ENCODE peak calls at places on chromosome 11, in eight cellular contexts. N, L, Q, R, A, D, W and Y are unnamed samples.

GRCh38 chr11:116400081-116400480 is 372.7 kb downstream of the BUD13 start:
- DNase-seq in N (no peak), L (no peak), Q (no peak), R (no peak), A (no peak), D (no peak), W (no peak), Y (no peak)

GRCh38 chr11:3196161-3197043 is 22.2 kb downstream of the MRGPRG start:
- DNase-seq in N (no peak), L (no peak), Q (no peak), R (no peak), A (no peak), D (no peak), W (no peak), Y (no peak)

GRCh38 chr11:57762235-57762866 is 749 bp downstream of the CTNND1 start:
- DNase-seq in N (peak; percentile 31), L (peak; percentile 47), Q (no peak), R (no peak), A (no peak), D (peak; percentile 30), W (peak; percentile 29), Y (no peak)

GRCh38 chr11:12827929-12828812 is 153.9 kb downstream of the TEAD1 start:
- DNase-seq in N (no peak), L (peak; percentile 77), Q (no peak), R (peak; percentile 89), A (peak; percentile 31), D (peak; percentile 59), W (peak; percentile 86), Y (no peak)

GRCh38 chr11:114399903-114400221 is 449 bp downstream of the C11orf71 start:
- DNase-seq in N (peak; percentile 6), L (peak; percentile 81), Q (no peak), R (no peak), A (no peak), D (peak; percentile 38), W (no peak), Y (no peak)

GRCh38 chr11:86660011-86660595 is 12.3 kb downstream of the ME3 start:
- DNase-seq in N (no peak), L (no peak), Q (no peak), R (peak; percentile 74), A (no peak), D (no peak), W (peak; percentile 62), Y (peak; percentile 79)

GRCh38 chr11:28140689-28141455 is 32.7 kb downstream of the METTL15 start:
- DNase-seq in N (no peak), L (no peak), Q (no peak), R (no peak), A (no peak), D (no peak), W (no peak), Y (no peak)

GRCh38 chr11:984576-984975 is 51.9 kb downstream of the MUC6 start:
- DNase-seq in N (no peak), L (no peak), Q (no peak), R (no peak), A (no peak), D (no peak), W (no peak), Y (no peak)

GRCh38 chr11:11572386-11572785 is 49.4 kb downstream of the GALNT18 start:
- DNase-seq in N (no peak), L (no peak), Q (no peak), R (peak; percentile 21), A (no peak), D (no peak), W (no peak), Y (no peak)

GRCh38 chr11:62539238-62539925 is 7.2 kb downstream of the AHNAK start:
- DNase-seq in N (peak; percentile 56), L (peak; percentile 37), Q (peak; percentile 56), R (peak; percentile 91), A (peak; percentile 58), D (no peak), W (peak; percentile 94), Y (peak; percentile 98)

GRCh38 chr11:32374261-32374711 is 61.1 kb downstream of the WT1 start:
- DNase-seq in N (peak; percentile 41), L (peak; percentile 30), Q (no peak), R (peak; percentile 46), A (peak; percentile 31), D (no peak), W (no peak), Y (no peak)

GRCh38 chr11:92697461-92698314 is 271.8 kb upstream of the MTNR1B start:
- DNase-seq in N (no peak), L (no peak), Q (no peak), R (no peak), A (no peak), D (no peak), W (peak; percentile 29), Y (no peak)

GRCh38 chr11:102111011-102111786 is 952 bp downstream of the YAP1 start:
- DNase-seq in N (peak; percentile 69), L (peak; percentile 80), Q (peak; percentile 17), R (peak; percentile 88), A (peak; percentile 76), D (peak; percentile 76), W (peak; percentile 88), Y (peak; percentile 86)

GRCh38 chr11:92424281-92424680 is 199.7 kb downstream of the FAT3 start:
- DNase-seq in N (no peak), L (no peak), Q (no peak), R (peak; percentile 79), A (no peak), D (no peak), W (peak; percentile 78), Y (no peak)

GRCh38 chr11:57566035-57566504 is 1.4 kb downstream of the UBE2L6 start:
- DNase-seq in N (no peak), L (peak; percentile 43), Q (no peak), R (peak; percentile 65), A (peak; percentile 22), D (peak; percentile 67), W (peak; percentile 64), Y (peak; percentile 20)

GRCh38 chr11:118928108-118928869 is 2.6 kb upstream of the BCL9L start:
- DNase-seq in N (peak; percentile 91), L (peak; percentile 95), Q (peak; percentile 100), R (peak; percentile 94), A (peak; percentile 94), D (peak; percentile 96), W (peak; percentile 93), Y (peak; percentile 97)

GRCh38 chr11:75531325-75531724 is 5.6 kb upstream of the GDPD5 start:
- DNase-seq in N (no peak), L (no peak), Q (no peak), R (no peak), A (no peak), D (no peak), W (no peak), Y (no peak)

GRCh38 chr11:1783725-1784529 is 20.2 kb upstream of the CTSD start:
- DNase-seq in N (no peak), L (no peak), Q (no peak), R (no peak), A (no peak), D (no peak), W (no peak), Y (no peak)

GRCh38 chr11:67354314-67355022 is 1.1 kb upstream of the POLD4 start:
- DNase-seq in N (peak; percentile 96), L (peak; percentile 64), Q (no peak), R (peak; percentile 96), A (peak; percentile 79), D (no peak), W (peak; percentile 93), Y (peak; percentile 99)

GRCh38 chr11:62395885-62396778 is 22.7 kb upstream of the SCGB1A1 start:
- DNase-seq in N (no peak), L (no peak), Q (no peak), R (no peak), A (no peak), D (no peak), W (no peak), Y (no peak)

GRCh38 chr11:1562469-1563148 is 9.5 kb downstream of the DUSP8 start:
- DNase-seq in N (no peak), L (no peak), Q (no peak), R (no peak), A (no peak), D (no peak), W (no peak), Y (no peak)

GRCh38 chr11:73359930-73360742 is 16.1 kb upstream of the RELT start:
- DNase-seq in N (peak; percentile 75), L (peak; percentile 28), Q (peak; percentile 38), R (peak; percentile 48), A (no peak), D (no peak), W (peak; percentile 26), Y (peak; percentile 56)

GRCh38 chr11:125807909-125808308 is 20.0 kb downstream of the PATE3 start:
- DNase-seq in N (no peak), L (no peak), Q (no peak), R (no peak), A (no peak), D (no peak), W (no peak), Y (no peak)

GRCh38 chr11:6757373-6757967 is 14.3 kb downstream of the OR2AG2 start:
- DNase-seq in N (peak; percentile 35), L (peak; percentile 67), Q (peak; percentile 65), R (peak; percentile 67), A (peak; percentile 53), D (peak; percentile 20), W (peak; percentile 62), Y (peak; percentile 37)
- TF ChIP-seq CTCF in N (peak; percentile 62), L (peak; percentile 47), Q (peak; percentile 74), R (peak; percentile 73), A (peak; percentile 74), D (peak; percentile 46), W (peak; percentile 75), Y (peak; percentile 68)

GRCh38 chr11:44711113-44711512 is 15.6 kb upstream of the TSPAN18 start:
- DNase-seq in N (no peak), L (no peak), Q (no peak), R (no peak), A (no peak), D (no peak), W (no peak), Y (no peak)
- H3K4me3 ChIP-seq in N (no peak overlapping the region), L (no peak overlapping the region), Q (no peak overlapping the region), R (no peak overlapping the region), A (no peak overlapping the region), D (no peak overlapping the region), W (no peak overlapping the region), Y (no peak overlapping the region)

GRCh38 chr11:34890812-34891211 is 25.4 kb downstream of the APIP start:
- DNase-seq in N (no peak), L (no peak), Q (no peak), R (peak; percentile 81), A (no peak), D (no peak), W (peak; percentile 58), Y (peak; percentile 75)
- TF ChIP-seq CTCF in N (peak; percentile 81), L (peak; percentile 59), Q (peak; percentile 45), R (peak; percentile 43), A (peak; percentile 61), D (peak; percentile 51), W (peak; percentile 35), Y (peak; percentile 15)

GRCh38 chr11:64862914-64863313 is 15.5 kb downstream of the EHD1 start:
- DNase-seq in N (no peak), L (no peak), Q (no peak), R (peak; percentile 56), A (peak; percentile 82), D (no peak), W (no peak), Y (no peak)

GRCh38 chr11:64864473-64865285 is 13.7 kb downstream of the EHD1 start:
- DNase-seq in N (no peak), L (no peak), Q (no peak), R (peak; percentile 100), A (peak; percentile 79), D (peak; percentile 32), W (peak; percentile 98), Y (peak; percentile 95)

GRCh38 chr11:64863381-64864060 is 14.9 kb downstream of the EHD1 start:
- DNase-seq in N (no peak), L (no peak), Q (no peak), R (peak; percentile 73), A (no peak), D (no peak), W (no peak), Y (no peak)

GRCh38 chr11:64865286-64866172 is 12.9 kb downstream of the EHD1 start:
- DNase-seq in N (no peak), L (no peak), Q (no peak), R (peak; percentile 95), A (no peak), D (no peak), W (peak; percentile 88), Y (peak; percentile 91)

GRCh38 chr11:64864135-64864472 is 14.3 kb downstream of the EHD1 start:
- DNase-seq in N (no peak), L (peak; percentile 74), Q (no peak), R (no peak), A (no peak), D (no peak), W (no peak), Y (no peak)
- H3K4me3 ChIP-seq in N (no peak overlapping the region), L (no peak overlapping the region), Q (peak overlapping the region; percentile 36), R (peak overlapping the region; percentile 7), A (peak overlapping the region; percentile 23), D (no peak overlapping the region), W (no peak overlapping the region), Y (no peak overlapping the region)